ENCODE peak calls at places on chromosomes 11 and 22, in ten cellular contexts. One of them, this sample, is unnamed.

GRCh38 chr11:134406264-134407185 is 5.5 kb downstream of the B3GAT1 start:
- DNase-seq in amniotic stem cell: no peak
- DNase-seq in NCI-H1417: no peak
- DNase-seq in epithelial cell of esophagus: peak; percentile 33
- DNase-seq in heart left ventricle: no peak
- DNase-seq in retina: no peak
- DNase-seq in cardiac muscle cell: no peak
- DNase-seq in adipocyte: no peak
- DNase-seq in EL: no peak
- DNase-seq in PC-3: no peak
- DNase-seq in this sample: no peak

GRCh38 chr22:50030315-50031188 is 18.0 kb upstream of the IL17REL start:
- DNase-seq in adipocyte: peak; percentile 85
- DNase-seq in PC-3: peak; percentile 80
- DNase-seq in retina: peak; percentile 80
- DNase-seq in epithelial cell of esophagus: peak; percentile 73
- DNase-seq in heart left ventricle: peak; percentile 61
- DNase-seq in NCI-H1417: peak; percentile 20
- DNase-seq in EL: peak; percentile 56
- DNase-seq in amniotic stem cell: peak; percentile 41
- DNase-seq in cardiac muscle cell: peak; percentile 85
- DNase-seq in this sample: peak; percentile 82

GRCh38 chr11:3124821-3125220 is 40.3 kb downstream of the OSBPL5 start:
- DNase-seq in cardiac muscle cell: no peak
- DNase-seq in heart left ventricle: peak; percentile 23
- DNase-seq in epithelial cell of esophagus: no peak
- DNase-seq in amniotic stem cell: no peak
- DNase-seq in adipocyte: no peak
- DNase-seq in NCI-H1417: no peak
- DNase-seq in retina: no peak
- DNase-seq in EL: no peak
- DNase-seq in PC-3: no peak
- DNase-seq in this sample: no peak

GRCh38 chr11:47591764-47592163 is 2.4 kb downstream of the C1QTNF4 start:
- DNase-seq in NCI-H1417: no peak
- DNase-seq in EL: no peak
- DNase-seq in cardiac muscle cell: no peak
- DNase-seq in retina: peak; percentile 13
- DNase-seq in adipocyte: no peak
- DNase-seq in PC-3: no peak
- DNase-seq in heart left ventricle: no peak
- DNase-seq in amniotic stem cell: no peak
- DNase-seq in epithelial cell of esophagus: no peak
- DNase-seq in this sample: no peak

GRCh38 chr11:44939673-44940072 is 11.0 kb downstream of the TP53I11 start:
- DNase-seq in EL: no peak
- DNase-seq in heart left ventricle: no peak
- DNase-seq in amniotic stem cell: no peak
- DNase-seq in adipocyte: no peak
- DNase-seq in retina: no peak
- DNase-seq in PC-3: no peak
- DNase-seq in NCI-H1417: no peak
- DNase-seq in epithelial cell of esophagus: no peak
- DNase-seq in cardiac muscle cell: peak; percentile 36
- DNase-seq in this sample: no peak

GRCh38 chr11:93908689-93909088 is 58.3 kb upstream of the VSTM5 start:
- DNase-seq in amniotic stem cell: peak; percentile 40
- DNase-seq in heart left ventricle: no peak
- DNase-seq in PC-3: peak; percentile 93
- DNase-seq in cardiac muscle cell: no peak
- DNase-seq in EL: peak; percentile 96
- DNase-seq in epithelial cell of esophagus: peak; percentile 73
- DNase-seq in adipocyte: peak; percentile 72
- DNase-seq in retina: no peak
- DNase-seq in NCI-H1417: no peak
- DNase-seq in this sample: no peak

GRCh38 chr11:111308140-111308539 is 9.8 kb downstream of the POU2AF3 start:
- DNase-seq in heart left ventricle: no peak
- DNase-seq in amniotic stem cell: no peak
- DNase-seq in NCI-H1417: peak; percentile 66
- DNase-seq in epithelial cell of esophagus: no peak
- DNase-seq in retina: no peak
- DNase-seq in cardiac muscle cell: no peak
- DNase-seq in EL: no peak
- DNase-seq in PC-3: no peak
- DNase-seq in adipocyte: no peak
- DNase-seq in this sample: no peak

GRCh38 chr11:96215094-96215782 is 127.8 kb downstream of the MAML2 start:
- DNase-seq in epithelial cell of esophagus: no peak
- DNase-seq in retina: no peak
- DNase-seq in adipocyte: peak; percentile 47
- DNase-seq in heart left ventricle: no peak
- DNase-seq in NCI-H1417: no peak
- DNase-seq in EL: peak; percentile 79
- DNase-seq in amniotic stem cell: no peak
- DNase-seq in cardiac muscle cell: no peak
- DNase-seq in PC-3: peak; percentile 44
- DNase-seq in this sample: no peak

GRCh38 chr22:26486394-26486793 is 2.7 kb downstream of the SRRD start:
- DNase-seq in cardiac muscle cell: no peak
- DNase-seq in EL: no peak
- DNase-seq in heart left ventricle: no peak
- DNase-seq in retina: no peak
- DNase-seq in epithelial cell of esophagus: no peak
- DNase-seq in adipocyte: no peak
- DNase-seq in amniotic stem cell: no peak
- DNase-seq in PC-3: no peak
- DNase-seq in NCI-H1417: no peak
- DNase-seq in this sample: no peak

GRCh38 chr22:37529652-37530345 is 10.6 kb upstream of the CARD10 start:
- DNase-seq in cardiac muscle cell: no peak
- DNase-seq in EL: no peak
- DNase-seq in heart left ventricle: no peak
- DNase-seq in NCI-H1417: no peak
- DNase-seq in amniotic stem cell: no peak
- DNase-seq in epithelial cell of esophagus: peak; percentile 44
- DNase-seq in PC-3: peak; percentile 56
- DNase-seq in adipocyte: no peak
- DNase-seq in retina: no peak
- DNase-seq in this sample: no peak

This sample was measured in glutamatergic neuron.